ENCODE peak calls at places on chromosome 20, in nine cellular contexts. I is stimulated activated naive B cell treated with anti-CD40 and anti-IgM and Interleukin-4, amounts not matched to agents 10 μg/mL and 1 μg/mL and 100 μg/mL, for 72 hours; F is HTR-8/SVneo; A is NCI-H748 treated with DMSO at 0.1 percent for 48 hours; D is brain microvascular endothelial cell; J is HEK293T; V is NCI-H2081; R is NCI-H2171; M is esophagus squamous epithelium. P is an unnamed sample.

GRCh38 chr20:5528719-5529256 is 212.0 kb upstream of the PROKR2 start:
- DNase-seq in I (peak), F (peak), A (peak), D (peak), J (peak), V (peak), R (peak), M (no peak), P (peak)

GRCh38 chr20:15756001-15756400 is 817.2 kb downstream of the KIF16B start:
- DNase-seq in I (no peak), F (no peak), A (no peak), D (no peak), J (no peak), V (no peak), R (no peak), M (no peak), P (no peak)

GRCh38 chr20:38143646-38144554 is 21.2 kb downstream of the TGM2 start:
- DNase-seq in I (no peak), F (peak), A (no peak), D (peak), J (no peak), V (no peak), R (no peak), M (no peak), P (no peak)

GRCh38 chr20:43831496-43832065 is 83.1 kb upstream of the TOX2 start:
- DNase-seq in I (no peak), F (no peak), A (no peak), D (no peak), J (no peak), V (no peak), R (no peak), M (no peak), P (no peak)

GRCh38 chr20:19817017-19817416 is 59.0 kb downstream of the RIN2 start:
- DNase-seq in I (no peak), F (no peak), A (no peak), D (peak), J (no peak), V (no peak), R (no peak), M (no peak), P (no peak)

GRCh38 chr20:40991181-40991889 is 37.3 kb upstream of the TOP1 start:
- DNase-seq in I (peak), F (no peak), A (no peak), D (no peak), J (no peak), V (no peak), R (peak), M (no peak), P (peak)

GRCh38 chr20:25280574-25281535 is 33.0 kb downstream of the PYGB start:
- DNase-seq in I (no peak), F (no peak), A (no peak), D (no peak), J (no peak), V (no peak), R (no peak), M (no peak), P (no peak)

GRCh38 chr20:17885076-17885475 is 83.5 kb downstream of the SNX5 start:
- DNase-seq in I (no peak), F (no peak), A (no peak), D (no peak), J (no peak), V (no peak), R (no peak), M (no peak), P (no peak)

GRCh38 chr20:55004044-55004443 is 528.7 kb downstream of the DOK5 start:
- DNase-seq in I (no peak), F (no peak), A (peak), D (no peak), J (no peak), V (peak), R (no peak), M (no peak), P (no peak)

GRCh38 chr20:64131406-64131805 is 24.0 kb upstream of the NPBWR2 start:
- DNase-seq in I (no peak), F (peak), A (peak), D (no peak), J (no peak), V (no peak), R (no peak), M (no peak), P (no peak)

GRCh38 chr20:13756551-13756950 is 28.2 kb downstream of the ESF1 start:
- DNase-seq in I (no peak), F (no peak), A (no peak), D (no peak), J (no peak), V (no peak), R (no peak), M (no peak), P (no peak)

GRCh38 chr20:20627471-20627870 is 85.0 kb downstream of the RALGAPA2 start:
- DNase-seq in I (no peak), F (no peak), A (no peak), D (no peak), J (no peak), V (no peak), R (no peak), M (no peak), P (no peak)

GRCh38 chr20:34083137-34083536 is 28.9 kb downstream of the EIF2S2 start:
- DNase-seq in I (no peak), F (no peak), A (no peak), D (peak), J (no peak), V (no peak), R (no peak), M (no peak), P (no peak)

P was measured in GM19239.